ENCODE peak calls at places on chromosome 17, in four cellular contexts. Z is T-helper 2 cell, A is body of pancreas, B is astrocyte of the spinal cord. S is an unnamed sample.

GRCh38 chr17:80927791-80928216 is 63.8 kb upstream of the CHMP6 start:
- DNase-seq in A (no peak), Z (no peak), B (peak; percentile 78), S (no peak)

GRCh38 chr17:73380439-73381106 is 68.8 kb upstream of the CDC42EP4 start:
- DNase-seq in Z (no peak), B (no peak), A (no peak), S (no peak)

GRCh38 chr17:45852535-45853297 is 8.0 kb downstream of the SPPL2C start:
- DNase-seq in Z (peak; percentile 42), A (peak; percentile 59), B (peak; percentile 35), S (peak; percentile 52)

GRCh38 chr17:78026381-78026780 is 67.9 kb downstream of the TNRC6C start:
- DNase-seq in Z (no peak), B (no peak), A (no peak), S (no peak)

GRCh38 chr17:37791434-37791833 is 46.6 kb upstream of the HNF1B start:
- DNase-seq in Z (peak; percentile 8), A (peak; percentile 44), B (no peak), S (no peak)

GRCh38 chr17:7884581-7885356 is 3.8 kb upstream of the CHD3 start:
- DNase-seq in Z (peak; percentile 32), A (peak; percentile 17), B (no peak), S (peak; percentile 22)

GRCh38 chr17:78611636-78612035 is 34.4 kb upstream of the DNAH17 start:
- DNase-seq in A (no peak), B (no peak), Z (no peak), S (no peak)

GRCh38 chr17:55265434-55266021 is 768 bp downstream of the HLF start:
- DNase-seq in Z (no peak), B (no peak), A (peak; percentile 28), S (no peak)

GRCh38 chr17:57861000-57861736 is 11.3 kb upstream of the MRPS23 start:
- DNase-seq in Z (no peak), A (peak; percentile 91), B (peak; percentile 63), S (no peak)

GRCh38 chr17:72575542-72576233 is 454.9 kb downstream of the SOX9 start:
- DNase-seq in A (no peak), B (no peak), Z (no peak), S (no peak)

GRCh38 chr17:76659928-76660614 is 16.5 kb upstream of the ST6GALNAC1 start:
- DNase-seq in Z (no peak), B (no peak), A (no peak), S (no peak)

GRCh38 chr17:2264023-2264860 is 39.3 kb downstream of the SMG6 start:
- DNase-seq in Z (no peak), B (peak; percentile 47), A (no peak), S (no peak)

GRCh38 chr17:47231334-47231733 is 22.2 kb downstream of the MYL4 start:
- DNase-seq in B (no peak), Z (no peak), A (no peak), S (no peak)

GRCh38 chr17:48439875-48440505 is 10.0 kb upstream of the SKAP1 start:
- DNase-seq in A (no peak), B (no peak), Z (peak; percentile 43), S (peak; percentile 50)

GRCh38 chr17:43949777-43950176 is 4.0 kb downstream of the PYY start:
- DNase-seq in B (no peak), Z (no peak), A (no peak), S (no peak)

GRCh38 chr17:3845361-3845753 is 689 bp downstream of the NCBP3 start:
- DNase-seq in Z (no peak), A (no peak), B (peak; percentile 13), S (no peak)

GRCh38 chr17:41171881-41172280 is 3.9 kb upstream of the KRTAP4-3 start:
- DNase-seq in B (no peak), Z (no peak), A (no peak), S (no peak)

GRCh38 chr17:44334315-44335181 is 9.9 kb upstream of the SLC25A39 start:
- DNase-seq in Z (no peak), A (no peak), B (no peak), S (no peak)

S was measured in T follicular helper cell.